ENCODE peak calls at places on chromosomes 11 and 22, in nine cellular contexts. Q is CD8-positive, alpha-beta memory T cell; P is ovary; I is HFFc6; S is iris pigment epithelial cell; T is hippocampal formation; Z is Calu3; U is retina; C is fibroblast of the aortic adventitia. J is an unnamed sample.

GRCh38 chr22:21587803-21588611 is 20.5 kb downstream of the UBE2L3 start:
- DNase-seq in Q (no peak), P (no peak), I (peak; percentile 64), S (peak; percentile 45), T (peak; percentile 62), Z (no peak), U (no peak), C (peak; percentile 76), J (peak; percentile 57)

GRCh38 chr11:12704049-12704448 is 29.8 kb downstream of the TEAD1 start:
- DNase-seq in Q (no peak), P (no peak), I (peak; percentile 84), S (peak; percentile 92), T (no peak), Z (no peak), U (no peak), C (peak; percentile 64), J (no peak)

GRCh38 chr22:28582806-28583205 is 96.8 kb downstream of the TTC28 start:
- DNase-seq in Q (no peak), P (no peak), I (peak; percentile 85), S (peak; percentile 84), T (no peak), Z (no peak), U (no peak), C (peak; percentile 69), J (peak; percentile 62)

GRCh38 chr22:28141614-28142013 is 222.6 kb upstream of the PITPNB start:
- DNase-seq in Q (no peak), P (no peak), I (peak; percentile 63), S (peak; percentile 86), T (no peak), Z (no peak), U (no peak), C (peak; percentile 80), J (peak; percentile 18)

GRCh38 chr11:118921121-118921928 is 4.4 kb downstream of the BCL9L start:
- DNase-seq in Q (no peak), P (peak; percentile 92), I (peak; percentile 55), S (peak; percentile 89), T (no peak), Z (no peak), U (no peak), C (peak; percentile 94), J (peak; percentile 76)

GRCh38 chr11:42237701-42238235 is 778.3 kb upstream of the LRRC4C start:
- DNase-seq in Q (no peak), P (no peak), I (peak; percentile 87), S (no peak), T (no peak), Z (no peak), U (no peak), C (peak; percentile 50), J (no peak)

GRCh38 chr11:57657290-57658022 is at the start of gene CLP1:
- DNase-seq in Q (peak; percentile 98), P (peak; percentile 100), I (peak; percentile 99), S (peak; percentile 99), T (peak; percentile 99), Z (peak; percentile 99), U (peak; percentile 99), C (peak; percentile 98), J (peak; percentile 93)

GRCh38 chr11:109795234-109795633 is 298.0 kb upstream of the ZC3H12C start:
- DNase-seq in Q (no peak), P (no peak), I (no peak), S (peak; percentile 79), T (no peak), Z (no peak), U (no peak), C (peak; percentile 27), J (no peak)

GRCh38 chr22:20080776-20081654 is 974 bp downstream of the DGCR8 start:
- DNase-seq in Q (no peak), P (no peak), I (peak; percentile 64), S (peak; percentile 70), T (no peak), Z (peak; percentile 30), U (peak; percentile 71), C (peak; percentile 54), J (peak; percentile 74)

GRCh38 chr11:130413383-130414106 is 14.9 kb downstream of the ADAMTS8 start:
- DNase-seq in Q (no peak), P (no peak), I (peak; percentile 93), S (peak; percentile 75), T (no peak), Z (no peak), U (no peak), C (peak; percentile 91), J (peak; percentile 92)

GRCh38 chr11:78809931-78810481 is 235.3 kb upstream of the NARS2 start:
- DNase-seq in Q (no peak), P (peak; percentile 30), I (peak; percentile 33), S (no peak), T (no peak), Z (no peak), U (peak; percentile 78), C (peak; percentile 52), J (peak; percentile 59)

GRCh38 chr11:109739374-109739773 is 317.4 kb downstream of the C11orf87 start:
- DNase-seq in Q (no peak), P (no peak), I (no peak), S (peak; percentile 15), T (no peak), Z (no peak), U (no peak), C (peak; percentile 10), J (no peak)

GRCh38 chr11:2554338-2555240 is 109.8 kb downstream of the KCNQ1 start:
- DNase-seq in Q (no peak), P (peak; percentile 8), I (no peak), S (peak; percentile 4), T (no peak), Z (no peak), U (no peak), C (no peak), J (no peak)

GRCh38 chr11:45919276-45919675 is 1.6 kb upstream of the PEX16 start:
- DNase-seq in Q (no peak), P (no peak), I (no peak), S (no peak), T (no peak), Z (no peak), U (no peak), C (no peak), J (no peak)

GRCh38 chr11:78876686-78877085 is 302.0 kb upstream of the NARS2 start:
- DNase-seq in Q (no peak), P (no peak), I (no peak), S (no peak), T (no peak), Z (no peak), U (no peak), C (no peak), J (no peak)

GRCh38 chr11:130179396-130180306 is 20.1 kb downstream of the ST14 start:
- DNase-seq in Q (no peak), P (no peak), I (no peak), S (no peak), T (no peak), Z (peak; percentile 47), U (no peak), C (no peak), J (no peak)

GRCh38 chr11:58734681-58735490 is 3.1 kb upstream of the GLYAT start:
- DNase-seq in Q (no peak), P (no peak), I (no peak), S (no peak), T (no peak), Z (no peak), U (no peak), C (no peak), J (no peak)

GRCh38 chr11:122863704-122864326 is 18.7 kb upstream of the JHY start:
- DNase-seq in Q (no peak), P (peak; percentile 55), I (peak; percentile 32), S (peak; percentile 51), T (peak; percentile 38), Z (peak; percentile 37), U (peak; percentile 45), C (peak; percentile 68), J (peak; percentile 43)

GRCh38 chr11:112222303-112222702 is 3.9 kb upstream of the PTS start:
- DNase-seq in Q (no peak), P (no peak), I (no peak), S (no peak), T (no peak), Z (no peak), U (no peak), C (no peak), J (no peak)

J was measured in AG08396.